ENCODE peak calls at places on chromosome 9, in ten cellular contexts. L is mammary epithelial cell, O is foreskin fibroblast, X is fibroblast of pulmonary artery, W is HCT116, P is heart right ventricle, G is ovary, Q is breast epithelium, R is psoas muscle, F is colonic mucosa. U is an unnamed sample.
A peak's percentile ranks its signal among the peaks of the same experiment; 100 is the strongest.

GRCh38 chr9:130542038-130542437 is 37.3 kb upstream of the FUBP3 start:
- DNase-seq in L (no peak), O (no peak), X (no peak), W (no peak), P (no peak), G (no peak), Q (no peak), R (no peak), F (no peak), U (no peak)

GRCh38 chr9:120386390-120387131 is 193.4 kb downstream of the CDK5RAP2 start:
- DNase-seq in L (no peak), O (peak; percentile 34), X (peak; percentile 72), W (no peak), P (no peak), G (peak; percentile 26), Q (no peak), R (no peak), F (peak; percentile 32), U (no peak)

GRCh38 chr9:119318371-119318770 is 50.9 kb downstream of the BRINP1 start:
- DNase-seq in L (peak; percentile 80), O (no peak), X (no peak), W (no peak), P (no peak), G (no peak), Q (no peak), R (no peak), F (no peak), U (no peak)

GRCh38 chr9:503881-504852 is 289.5 kb downstream of the DOCK8 start:
- DNase-seq in L (peak; percentile 81), O (peak; percentile 34), X (peak; percentile 47), W (peak; percentile 43), P (peak; percentile 47), G (peak; percentile 65), Q (peak; percentile 73), R (peak; percentile 78), F (peak; percentile 82), U (peak; percentile 40)

GRCh38 chr9:18972675-18973074 is 60.3 kb downstream of the SAXO1 start:
- DNase-seq in L (no peak), O (no peak), X (no peak), W (no peak), P (no peak), G (no peak), Q (no peak), R (no peak), F (no peak), U (no peak)

GRCh38 chr9:11457809-11458785 is 845.3 kb upstream of the PTPRD start:
- DNase-seq in L (no peak), O (no peak), X (peak; percentile 4), W (no peak), P (no peak), G (no peak), Q (no peak), R (no peak), F (no peak), U (no peak)

GRCh38 chr9:489198-490197 is 274.8 kb downstream of the DOCK8 start:
- DNase-seq in L (no peak), O (no peak), X (no peak), W (no peak), P (no peak), G (no peak), Q (no peak), R (no peak), F (no peak), U (no peak)

GRCh38 chr9:22169243-22169642 is 160.1 kb upstream of the CDKN2B start:
- DNase-seq in L (peak; percentile 69), O (peak; percentile 73), X (peak; percentile 63), W (no peak), P (no peak), G (no peak), Q (no peak), R (no peak), F (no peak), U (no peak)

GRCh38 chr9:23447166-23447565 is 378.9 kb downstream of the ELAVL2 start:
- DNase-seq in L (no peak), O (no peak), X (no peak), W (no peak), P (no peak), G (no peak), Q (no peak), R (no peak), F (no peak), U (no peak)

GRCh38 chr9:16272766-16273165 is 597.7 kb downstream of the BNC2 start:
- DNase-seq in L (no peak), O (no peak), X (peak; percentile 14), W (no peak), P (no peak), G (no peak), Q (no peak), R (no peak), F (no peak), U (peak; percentile 32)

GRCh38 chr9:91843623-91844111 is 106.4 kb downstream of the ROR2 start:
- DNase-seq in L (no peak), O (no peak), X (no peak), W (no peak), P (no peak), G (peak; percentile 82), Q (no peak), R (no peak), F (no peak), U (no peak)
- H3K4me3 ChIP-seq in L (no peak overlapping the region), O (no peak overlapping the region), X (no peak overlapping the region), W (no peak overlapping the region), P (no peak overlapping the region), G (peak overlapping the region; percentile 5), Q (peak overlapping the region; percentile 41), R (no peak overlapping the region), F (no peak overlapping the region), U (no peak overlapping the region)

GRCh38 chr9:96004384-96004783 is 128.9 kb downstream of the ERCC6L2 start:
- DNase-seq in L (no peak), O (no peak), X (no peak), W (no peak), P (no peak), G (no peak), Q (no peak), R (no peak), F (no peak), U (no peak)

GRCh38 chr9:96006296-96006890 is 130.9 kb downstream of the ERCC6L2 start:
- DNase-seq in L (no peak), O (no peak), X (no peak), W (no peak), P (no peak), G (no peak), Q (no peak), R (no peak), F (no peak), U (no peak)

GRCh38 chr9:96008502-96009222 is 133.2 kb downstream of the ERCC6L2 start:
- DNase-seq in L (peak; percentile 26), O (peak; percentile 39), X (no peak), W (no peak), P (no peak), G (no peak), Q (no peak), R (peak; percentile 27), F (no peak), U (no peak)

GRCh38 chr9:96009223-96009602 is 133.7 kb downstream of the ERCC6L2 start:
- DNase-seq in L (no peak), O (no peak), X (no peak), W (no peak), P (no peak), G (no peak), Q (no peak), R (no peak), F (no peak), U (no peak)

GRCh38 chr9:96006961-96007360 is 131.5 kb downstream of the ERCC6L2 start:
- DNase-seq in L (no peak), O (peak; percentile 66), X (no peak), W (no peak), P (no peak), G (no peak), Q (no peak), R (no peak), F (no peak), U (no peak)
- TF ChIP-seq CTCF in L (no peak), O (no peak), X (no peak), W (no peak), P (no peak), G (no peak), Q (no peak), R (no peak), F (no peak), U (no peak)

GRCh38 chr9:99255651-99256050 is 33.6 kb downstream of the SEC61B start:
- DNase-seq in L (no peak), O (no peak), X (no peak), W (no peak), P (no peak), G (no peak), Q (no peak), R (no peak), F (no peak), U (no peak)

GRCh38 chr9:99261923-99262322 is 39.8 kb downstream of the SEC61B start:
- DNase-seq in L (no peak), O (no peak), X (no peak), W (no peak), P (no peak), G (no peak), Q (no peak), R (no peak), F (no peak), U (no peak)

GRCh38 chr9:99262949-99263418 is 40.9 kb downstream of the SEC61B start:
- DNase-seq in L (no peak), O (no peak), X (no peak), W (no peak), P (no peak), G (no peak), Q (no peak), R (no peak), F (no peak), U (no peak)

GRCh38 chr9:99257723-99258364 is 35.8 kb downstream of the SEC61B start:
- DNase-seq in L (no peak), O (no peak), X (no peak), W (no peak), P (no peak), G (no peak), Q (no peak), R (peak; percentile 74), F (no peak), U (no peak)

DNA sequence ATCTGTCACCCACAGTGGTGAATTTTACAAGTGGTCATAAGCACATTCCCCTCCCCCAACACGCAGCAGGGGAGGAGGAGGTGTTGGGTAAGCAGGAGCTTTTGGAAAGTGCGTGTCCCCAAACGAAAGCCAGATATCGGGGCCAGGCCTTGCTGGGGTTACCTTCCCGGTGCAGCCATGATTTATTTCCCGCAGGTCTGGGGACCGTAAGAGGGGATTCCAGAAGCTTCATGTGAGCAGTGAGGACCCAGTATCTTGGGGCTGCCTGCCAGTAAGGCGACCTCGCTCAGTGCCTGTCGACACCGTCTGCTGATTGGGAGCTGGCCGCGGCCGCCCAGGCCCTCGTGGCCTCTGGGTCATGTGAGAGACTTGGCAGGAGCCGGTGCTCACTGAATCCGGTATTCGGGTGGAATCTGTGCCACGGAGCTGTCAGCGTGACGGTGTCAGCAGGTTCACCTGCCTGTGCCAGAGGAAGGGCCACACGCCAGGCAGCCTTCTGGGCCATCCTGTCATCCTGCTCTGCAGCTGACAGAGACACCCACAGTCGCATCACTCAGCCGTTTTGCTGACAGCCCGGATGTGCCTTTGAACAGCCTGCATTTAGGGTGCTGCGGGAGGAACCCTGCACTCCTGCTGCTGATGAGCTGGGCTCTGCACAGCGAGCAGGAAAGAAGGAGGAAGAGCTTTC is 37.3 kb downstream of the SEC61B start:
- DNase-seq in L (no peak), O (peak; percentile 14), X (peak; percentile 51), W (no peak), P (peak; percentile 87), G (peak; percentile 83), Q (peak; percentile 75), R (peak; percentile 92), F (peak; percentile 38), U (peak; percentile 65)
- H3K4me3 ChIP-seq in L (no peak overlapping the region), O (peak overlapping the region; percentile 21), X (peak overlapping the region; percentile 24), W (no peak overlapping the region), P (peak overlapping the region; percentile 47), G (peak overlapping the region; percentile 36), Q (peak overlapping the region; percentile 62), R (peak overlapping the region; percentile 58), F (peak overlapping the region; percentile 7), U (peak overlapping the region; percentile 23)

GRCh38 chr9:73565833-73566465 is 414.3 kb downstream of the ANXA1 start:
- DNase-seq in L (peak; percentile 54), O (no peak), X (peak; percentile 44), W (no peak), P (no peak), G (no peak), Q (no peak), R (no peak), F (no peak), U (no peak)
- TF ChIP-seq CTCF in L (peak; percentile 80), O (peak; percentile 19), X (peak; percentile 55), W (peak; percentile 52), P (peak; percentile 52), G (no peak), Q (no peak), R (no peak), F (no peak), U (peak; percentile 31)